ENCODE peak calls at places on chromosomes 4 and X, in nine cellular contexts. One of them, this sample, is unnamed.

GRCh38 chr4:10078481-10079233 is 37.9 kb downstream of the WDR1 start:
- DNase-seq in sciatic nerve: peak; percentile 57
- DNase-seq in BJ: no peak
- DNase-seq in anterior cingulate cortex: no peak
- DNase-seq in RPMI7951: no peak
- DNase-seq in SJSA1: no peak
- DNase-seq in astrocyte of the spinal cord: no peak
- DNase-seq in AG04450: no peak
- DNase-seq in HEK293T: no peak
- DNase-seq in this sample: no peak

GRCh38 chr4:127291316-127291715 is 341.4 kb upstream of the INTU start:
- DNase-seq in sciatic nerve: no peak
- DNase-seq in BJ: no peak
- DNase-seq in anterior cingulate cortex: no peak
- DNase-seq in RPMI7951: peak; percentile 17
- DNase-seq in SJSA1: no peak
- DNase-seq in astrocyte of the spinal cord: no peak
- DNase-seq in AG04450: no peak
- DNase-seq in HEK293T: no peak
- DNase-seq in this sample: no peak

GRCh38 chr4:76377922-76378321 is 43.0 kb downstream of the CCDC158 start:
- DNase-seq in sciatic nerve: no peak
- DNase-seq in BJ: no peak
- DNase-seq in anterior cingulate cortex: no peak
- DNase-seq in RPMI7951: peak; percentile 41
- DNase-seq in SJSA1: no peak
- DNase-seq in astrocyte of the spinal cord: peak; percentile 50
- DNase-seq in AG04450: no peak
- DNase-seq in HEK293T: peak; percentile 61
- DNase-seq in this sample: peak; percentile 9

GRCh38 chrX:44974462-44974861 is 101.5 kb downstream of the KDM6A start:
- DNase-seq in sciatic nerve: no peak
- DNase-seq in BJ: no peak
- DNase-seq in anterior cingulate cortex: no peak
- DNase-seq in RPMI7951: peak; percentile 9
- DNase-seq in SJSA1: no peak
- DNase-seq in astrocyte of the spinal cord: peak; percentile 32
- DNase-seq in AG04450: no peak
- DNase-seq in HEK293T: no peak
- DNase-seq in this sample: no peak

GRCh38 chr4:174332741-174333493 is 49.2 kb downstream of the CEP44 start:
- DNase-seq in sciatic nerve: no peak
- DNase-seq in BJ: no peak
- DNase-seq in anterior cingulate cortex: no peak
- DNase-seq in RPMI7951: no peak
- DNase-seq in SJSA1: no peak
- DNase-seq in astrocyte of the spinal cord: no peak
- DNase-seq in AG04450: no peak
- DNase-seq in HEK293T: no peak
- DNase-seq in this sample: no peak

GRCh38 chr4:123043793-123044425 is 121.5 kb upstream of the NUDT6 start:
- DNase-seq in sciatic nerve: no peak
- DNase-seq in BJ: no peak
- DNase-seq in anterior cingulate cortex: no peak
- DNase-seq in RPMI7951: no peak
- DNase-seq in SJSA1: no peak
- DNase-seq in astrocyte of the spinal cord: no peak
- DNase-seq in AG04450: no peak
- DNase-seq in HEK293T: no peak
- DNase-seq in this sample: no peak

GRCh38 chr4:61866357-61867030 is 666.4 kb downstream of the ADGRL3 start:
- DNase-seq in sciatic nerve: no peak
- DNase-seq in BJ: no peak
- DNase-seq in anterior cingulate cortex: no peak
- DNase-seq in RPMI7951: no peak
- DNase-seq in SJSA1: no peak
- DNase-seq in astrocyte of the spinal cord: no peak
- DNase-seq in AG04450: no peak
- DNase-seq in HEK293T: no peak
- DNase-seq in this sample: no peak

GRCh38 chr4:66501986-66502385 is 831.7 kb upstream of the EPHA5 start:
- DNase-seq in sciatic nerve: no peak
- DNase-seq in BJ: no peak
- DNase-seq in anterior cingulate cortex: no peak
- DNase-seq in RPMI7951: no peak
- DNase-seq in SJSA1: no peak
- DNase-seq in astrocyte of the spinal cord: no peak
- DNase-seq in AG04450: no peak
- DNase-seq in HEK293T: no peak
- DNase-seq in this sample: no peak

GRCh38 chr4:122533841-122534240 is 77.3 kb upstream of the IL2 start:
- DNase-seq in sciatic nerve: no peak
- DNase-seq in BJ: no peak
- DNase-seq in anterior cingulate cortex: no peak
- DNase-seq in RPMI7951: no peak
- DNase-seq in SJSA1: no peak
- DNase-seq in astrocyte of the spinal cord: no peak
- DNase-seq in AG04450: no peak
- DNase-seq in HEK293T: peak; percentile 9
- DNase-seq in this sample: no peak

GRCh38 chr4:54658321-54659093 is 750 bp downstream of the KIT start:
- DNase-seq in sciatic nerve: peak; percentile 62
- DNase-seq in BJ: no peak
- DNase-seq in anterior cingulate cortex: no peak
- DNase-seq in RPMI7951: peak; percentile 57
- DNase-seq in SJSA1: no peak
- DNase-seq in astrocyte of the spinal cord: peak; percentile 38
- DNase-seq in AG04450: no peak
- DNase-seq in HEK293T: peak; percentile 59
- DNase-seq in this sample: peak; percentile 47

This sample was measured in SK-N-DZ.